ENCODE peak calls at places on chromosomes 1 and 21, in seven cellular contexts. I is AG04449; Y is foreskin keratinocyte; R is activated T-cell treated with anti-CD3 and anti-CD28 coated beads, Interleukin-2, amount 50 U/mL, for 1 hour; H is NCI-H226; T is NB4; G is LNCaP clone FGC. C is an unnamed sample.
A peak's percentile ranks its signal among the peaks of the same experiment; 100 is the strongest.

GRCh38 chr1:42844592-42845140 is 1.7 kb upstream of the ZNF691 start:
- DNase-seq in T (peak; percentile 12), H (no peak), G (no peak), R (no peak), Y (no peak), I (no peak), C (no peak)

GRCh38 chr1:206551985-206552325 is 44.6 kb downstream of the RASSF5 start:
- DNase-seq in H (no peak), R (peak; percentile 67), Y (no peak), I (no peak), G (no peak), T (no peak), C (no peak)

GRCh38 chr1:226778657-226779058 is 39.6 kb upstream of the ITPKB start:
- DNase-seq in I (peak; percentile 72), H (peak; percentile 93), R (no peak), T (no peak), G (no peak), Y (peak; percentile 87), C (no peak)

GRCh38 chr1:226952121-226952441 is 12.0 kb downstream of the COQ8A start:
- DNase-seq in Y (no peak), G (no peak), R (no peak), H (no peak), I (no peak), T (no peak), C (no peak)

GRCh38 chr1:56068210-56068609 is 511.2 kb downstream of the PLPP3 start:
- DNase-seq in G (no peak), H (no peak), Y (no peak), R (no peak), I (no peak), T (no peak), C (no peak)

GRCh38 chr21:35833388-35833787 is 226.9 kb downstream of the SETD4 start:
- DNase-seq in G (no peak), I (no peak), R (no peak), H (no peak), T (no peak), Y (no peak), C (no peak)

GRCh38 chr21:44686000-44686781 is 4.2 kb upstream of the KRTAP12-1 start:
- DNase-seq in R (no peak), H (no peak), T (no peak), I (no peak), Y (no peak), G (no peak), C (no peak)

GRCh38 chr1:17719874-17720273 is 35.3 kb upstream of the ACTL8 start:
- DNase-seq in H (peak; percentile 15), I (peak; percentile 4), Y (no peak), G (no peak), R (no peak), T (no peak), C (no peak)

GRCh38 chr1:167223144-167224103 is 2.7 kb downstream of the POU2F1 start:
- DNase-seq in R (no peak), Y (no peak), T (no peak), I (no peak), H (no peak), G (no peak), C (no peak)

C was measured in NCI-H1436 treated with DMSO at 0.1 percent for 48 hours.